ENCODE peak calls at places on chromosomes 3 and 15, in six cellular contexts. One of them, this sample, is unnamed.
A peak's percentile ranks its signal among the peaks of the same experiment; 100 is the strongest.

GRCh38 chr15:68991723-68992122 is 22.8 kb upstream of the NOX5 start:
- DNase-seq in A172: no peak
- DNase-seq in fibroblast of lung: peak; percentile 76
- DNase-seq in MM.1S: no peak
- DNase-seq in stimulated activated CD4-positive, alpha-beta T cell treated with anti-CD3 and anti-CD28 coated beads, Interleukin-1b, Interleukin-23, amount 100 ng/mL, for 48 hours: no peak
- DNase-seq in activated gamma-delta T cell treated with anti-CD3 and anti-CD28 coated beads, Interleukin-2, amount 50 U/mL, for 16 hours: no peak
- DNase-seq in this sample: no peak

GRCh38 chr3:18351823-18352744 is 73.1 kb downstream of the SATB1 start:
- DNase-seq in fibroblast of lung: no peak
- DNase-seq in activated gamma-delta T cell treated with anti-CD3 and anti-CD28 coated beads, Interleukin-2, amount 50 U/mL, for 16 hours: no peak
- DNase-seq in stimulated activated CD4-positive, alpha-beta T cell treated with anti-CD3 and anti-CD28 coated beads, Interleukin-1b, Interleukin-23, amount 100 ng/mL, for 48 hours: no peak
- DNase-seq in A172: no peak
- DNase-seq in MM.1S: no peak
- DNase-seq in this sample: no peak

GRCh38 chr3:55619186-55619808 is 132.2 kb upstream of the WNT5A start:
- DNase-seq in fibroblast of lung: no peak
- DNase-seq in activated gamma-delta T cell treated with anti-CD3 and anti-CD28 coated beads, Interleukin-2, amount 50 U/mL, for 16 hours: no peak
- DNase-seq in stimulated activated CD4-positive, alpha-beta T cell treated with anti-CD3 and anti-CD28 coated beads, Interleukin-1b, Interleukin-23, amount 100 ng/mL, for 48 hours: no peak
- DNase-seq in MM.1S: no peak
- DNase-seq in A172: no peak
- DNase-seq in this sample: no peak

GRCh38 chr3:154904328-154904727 is 175.8 kb upstream of the MME start:
- DNase-seq in MM.1S: peak; percentile 51
- DNase-seq in stimulated activated CD4-positive, alpha-beta T cell treated with anti-CD3 and anti-CD28 coated beads, Interleukin-1b, Interleukin-23, amount 100 ng/mL, for 48 hours: no peak
- DNase-seq in fibroblast of lung: no peak
- DNase-seq in activated gamma-delta T cell treated with anti-CD3 and anti-CD28 coated beads, Interleukin-2, amount 50 U/mL, for 16 hours: no peak
- DNase-seq in A172: peak; percentile 45
- DNase-seq in this sample: peak; percentile 34

GRCh38 chr15:72340366-72340765 is 20.4 kb upstream of the CELF6 start:
- DNase-seq in A172: peak; percentile 26
- DNase-seq in stimulated activated CD4-positive, alpha-beta T cell treated with anti-CD3 and anti-CD28 coated beads, Interleukin-1b, Interleukin-23, amount 100 ng/mL, for 48 hours: no peak
- DNase-seq in fibroblast of lung: peak; percentile 10
- DNase-seq in activated gamma-delta T cell treated with anti-CD3 and anti-CD28 coated beads, Interleukin-2, amount 50 U/mL, for 16 hours: no peak
- DNase-seq in MM.1S: no peak
- DNase-seq in this sample: no peak

GRCh38 chr15:65032823-65033537 is 3.5 kb upstream of the MTFMT start:
- DNase-seq in stimulated activated CD4-positive, alpha-beta T cell treated with anti-CD3 and anti-CD28 coated beads, Interleukin-1b, Interleukin-23, amount 100 ng/mL, for 48 hours: peak; percentile 52
- DNase-seq in fibroblast of lung: peak; percentile 61
- DNase-seq in MM.1S: peak; percentile 81
- DNase-seq in A172: no peak
- DNase-seq in activated gamma-delta T cell treated with anti-CD3 and anti-CD28 coated beads, Interleukin-2, amount 50 U/mL, for 16 hours: peak; percentile 17
- DNase-seq in this sample: peak; percentile 74

GRCh38 chr3:41265823-41266273 is 66.5 kb downstream of the CTNNB1 start:
- DNase-seq in fibroblast of lung: peak; percentile 95
- DNase-seq in activated gamma-delta T cell treated with anti-CD3 and anti-CD28 coated beads, Interleukin-2, amount 50 U/mL, for 16 hours: no peak
- DNase-seq in stimulated activated CD4-positive, alpha-beta T cell treated with anti-CD3 and anti-CD28 coated beads, Interleukin-1b, Interleukin-23, amount 100 ng/mL, for 48 hours: no peak
- DNase-seq in MM.1S: no peak
- DNase-seq in A172: peak; percentile 76
- DNase-seq in this sample: peak; percentile 36

GRCh38 chr3:46209751-46210470 is 1.8 kb upstream of the CCR1 start:
- DNase-seq in activated gamma-delta T cell treated with anti-CD3 and anti-CD28 coated beads, Interleukin-2, amount 50 U/mL, for 16 hours: no peak
- DNase-seq in fibroblast of lung: peak; percentile 11
- DNase-seq in stimulated activated CD4-positive, alpha-beta T cell treated with anti-CD3 and anti-CD28 coated beads, Interleukin-1b, Interleukin-23, amount 100 ng/mL, for 48 hours: no peak
- DNase-seq in MM.1S: peak; percentile 4
- DNase-seq in A172: no peak
- DNase-seq in this sample: no peak

GRCh38 chr15:58472221-58472620 is 40.4 kb downstream of the LIPC start:
- DNase-seq in MM.1S: no peak
- DNase-seq in stimulated activated CD4-positive, alpha-beta T cell treated with anti-CD3 and anti-CD28 coated beads, Interleukin-1b, Interleukin-23, amount 100 ng/mL, for 48 hours: no peak
- DNase-seq in fibroblast of lung: peak; percentile 34
- DNase-seq in A172: no peak
- DNase-seq in activated gamma-delta T cell treated with anti-CD3 and anti-CD28 coated beads, Interleukin-2, amount 50 U/mL, for 16 hours: no peak
- DNase-seq in this sample: no peak

GRCh38 chr3:12508316-12508715 is 24.0 kb downstream of the TSEN2 start:
- DNase-seq in fibroblast of lung: peak; percentile 99
- DNase-seq in MM.1S: no peak
- DNase-seq in stimulated activated CD4-positive, alpha-beta T cell treated with anti-CD3 and anti-CD28 coated beads, Interleukin-1b, Interleukin-23, amount 100 ng/mL, for 48 hours: no peak
- DNase-seq in activated gamma-delta T cell treated with anti-CD3 and anti-CD28 coated beads, Interleukin-2, amount 50 U/mL, for 16 hours: no peak
- DNase-seq in A172: peak; percentile 89
- DNase-seq in this sample: peak; percentile 76

GRCh38 chr3:37855363-37855970 is 6.2 kb upstream of the CTDSPL start:
- DNase-seq in activated gamma-delta T cell treated with anti-CD3 and anti-CD28 coated beads, Interleukin-2, amount 50 U/mL, for 16 hours: peak; percentile 63
- DNase-seq in fibroblast of lung: peak; percentile 45
- DNase-seq in A172: peak; percentile 71
- DNase-seq in MM.1S: peak; percentile 63
- DNase-seq in stimulated activated CD4-positive, alpha-beta T cell treated with anti-CD3 and anti-CD28 coated beads, Interleukin-1b, Interleukin-23, amount 100 ng/mL, for 48 hours: peak; percentile 71
- DNase-seq in this sample: peak; percentile 77

GRCh38 chr3:17745301-17745700 is 2.9 kb upstream of the TBC1D5 start:
- DNase-seq in A172: no peak
- DNase-seq in fibroblast of lung: no peak
- DNase-seq in stimulated activated CD4-positive, alpha-beta T cell treated with anti-CD3 and anti-CD28 coated beads, Interleukin-1b, Interleukin-23, amount 100 ng/mL, for 48 hours: no peak
- DNase-seq in MM.1S: no peak
- DNase-seq in activated gamma-delta T cell treated with anti-CD3 and anti-CD28 coated beads, Interleukin-2, amount 50 U/mL, for 16 hours: no peak
- DNase-seq in this sample: no peak